ENCODE peak calls at places on chromosomes 16 and 17, in ten cellular contexts. V is iPS-NIHi11; G is heart right ventricle; P is ELR; O is upper lobe of left lung; Y is AG10803; I is fibroblast of the aortic adventitia; S is activated naive CD4-positive, alpha-beta T cell treated with Interleukin-2 at 50 U/mL for 16 hours; B is substantia nigra; E is neural crest cell. D is an unnamed sample.

GRCh38 chr16:361872-362701 is 8.3 kb downstream of the MRPL28 start:
- DNase-seq in E (peak), V (peak), P (peak), B (peak), S (peak), Y (peak), I (peak), O (peak), G (peak), D (peak)

GRCh38 chr16:57094911-57095310 is 2.5 kb downstream of the CPNE2 start:
- DNase-seq in O (no peak), I (no peak), G (no peak), V (no peak), S (no peak), P (no peak), E (no peak), B (no peak), Y (no peak), D (no peak)

GRCh38 chr16:30377812-30378235 is 3.2 kb downstream of the MYL11 start:
- DNase-seq in B (peak), P (peak), Y (peak), S (peak), V (peak), O (peak), G (peak), E (peak), I (peak), D (peak)

GRCh38 chr17:28948873-28949184 is 2.5 kb downstream of the PHF12 start:
- DNase-seq in G (no peak), S (no peak), B (no peak), E (no peak), V (peak), O (no peak), Y (no peak), P (no peak), I (no peak), D (peak)

GRCh38 chr16:26240807-26241206 is 549.0 kb downstream of the HS3ST4 start:
- DNase-seq in V (no peak), I (no peak), P (no peak), E (no peak), Y (no peak), G (no peak), O (no peak), S (no peak), B (no peak), D (no peak)

GRCh38 chr16:13150181-13150885 is 248.9 kb downstream of the SHISA9 start:
- DNase-seq in P (no peak), E (no peak), B (no peak), S (no peak), O (no peak), I (no peak), V (no peak), Y (no peak), G (no peak), D (no peak)

GRCh38 chr16:67657751-67658518 is 2.1 kb downstream of the ACD start:
- DNase-seq in V (no peak), G (no peak), B (no peak), E (no peak), I (no peak), O (peak), S (no peak), Y (no peak), P (no peak), D (no peak)

GRCh38 chr16:15043344-15043743 is 12.5 kb downstream of the NTAN1 start:
- DNase-seq in B (no peak), P (peak), S (no peak), G (no peak), E (no peak), Y (peak), O (no peak), I (no peak), V (no peak), D (no peak)

GRCh38 chr16:56583351-56583910 is 5.9 kb upstream of the MT3 start:
- DNase-seq in V (no peak), P (no peak), S (no peak), Y (no peak), I (no peak), B (no peak), O (no peak), G (no peak), E (no peak), D (no peak)

GRCh38 chr17:76736349-76737081 is 616 bp downstream of the SRSF2 start:
- DNase-seq in V (peak), G (peak), I (peak), S (peak), O (peak), B (peak), E (peak), P (peak), Y (peak), D (peak)

GRCh38 chr17:5237541-5238016 is 2.9 kb upstream of the SCIMP start:
- DNase-seq in E (peak), V (peak), Y (peak), G (peak), I (peak), S (peak), B (no peak), P (peak), O (no peak), D (no peak)

GRCh38 chr16:8355714-8356113 is 234.6 kb downstream of the TMEM114 start:
- DNase-seq in Y (no peak), B (no peak), V (peak), G (no peak), I (no peak), S (no peak), P (no peak), E (no peak), O (no peak), D (peak)

GRCh38 chr16:84519855-84520254 is 15.4 kb upstream of the MEAK7 start:
- DNase-seq in G (no peak), P (no peak), I (no peak), S (no peak), Y (no peak), O (no peak), V (no peak), B (no peak), E (no peak), D (no peak)

GRCh38 chr17:66438101-66438500 is 135.7 kb downstream of the PRKCA start:
- DNase-seq in I (no peak), G (no peak), B (no peak), O (no peak), P (no peak), V (no peak), E (no peak), Y (no peak), S (no peak), D (no peak)

GRCh38 chr17:41491476-41491875 is 1.8 kb upstream of the KRT36 start:
- DNase-seq in E (no peak), I (no peak), V (no peak), Y (no peak), S (no peak), P (no peak), B (no peak), O (no peak), G (no peak), D (no peak)

GRCh38 chr16:3999479-3999868 is 116.8 kb downstream of the ADCY9 start:
- DNase-seq in V (peak), G (peak), Y (peak), I (peak), P (peak), O (no peak), B (no peak), E (peak), S (no peak), D (no peak)

GRCh38 chr17:2710804-2711607 is 558 bp downstream of the CLUH start:
- DNase-seq in V (peak), S (peak), B (no peak), Y (no peak), G (no peak), I (no peak), E (no peak), P (peak), O (peak), D (no peak)

GRCh38 chr16:4358236-4358635 is 7.1 kb upstream of the PAM16 start:
- DNase-seq in G (no peak), B (no peak), I (no peak), S (no peak), P (no peak), V (no peak), Y (no peak), O (no peak), E (no peak), D (no peak)

GRCh38 chr17:13626703-13627102 is 25.0 kb upstream of the HS3ST3A1 start:
- DNase-seq in I (peak), P (peak), Y (peak), B (no peak), E (no peak), G (no peak), V (no peak), O (no peak), S (no peak), D (no peak)

GRCh38 chr16:49621240-49622083 is 234.4 kb downstream of the ZNF423 start:
- DNase-seq in G (no peak), V (no peak), E (no peak), Y (no peak), S (no peak), P (no peak), I (no peak), B (no peak), O (no peak), D (no peak)

GRCh38 chr17:64653985-64654355 is 8.1 kb downstream of the SMURF2 start:
- DNase-seq in S (no peak), E (no peak), V (no peak), I (peak), Y (no peak), P (peak), B (no peak), G (no peak), O (no peak), D (no peak)

GRCh38 chr17:44502598-44503079 is 567 bp downstream of the GPATCH8 start:
- DNase-seq in O (no peak), B (no peak), V (no peak), S (no peak), I (peak), E (no peak), G (no peak), P (peak), Y (no peak), D (no peak)

GRCh38 chr17:80296221-80296620 is 35.6 kb downstream of the RNF213 start:
- DNase-seq in E (no peak), Y (no peak), G (no peak), S (no peak), V (no peak), O (no peak), B (no peak), P (no peak), I (no peak), D (no peak)

GRCh38 chr16:78862022-78862421 is 738.5 kb downstream of the MAF start:
- DNase-seq in G (no peak), E (no peak), S (no peak), I (no peak), B (no peak), Y (no peak), O (no peak), P (no peak), V (no peak), D (no peak)

GRCh38 chr17:74196541-74197310 is 6.8 kb upstream of the RPL38 start:
- DNase-seq in V (no peak), I (no peak), B (no peak), E (no peak), P (no peak), S (no peak), G (no peak), Y (no peak), O (no peak), D (no peak)

GRCh38 chr17:14296511-14296910 is 4.4 kb upstream of the HS3ST3B1 start:
- DNase-seq in P (no peak), B (no peak), G (no peak), S (no peak), Y (no peak), I (no peak), V (no peak), E (no peak), O (no peak), D (no peak)

GRCh38 chr16:2190659-2191445 is 5.6 kb downstream of the CASKIN1 start:
- DNase-seq in S (no peak), I (no peak), E (no peak), B (no peak), V (no peak), P (no peak), G (no peak), O (peak), Y (no peak), D (no peak)

GRCh38 chr16:19173649-19174383 is 5.8 kb downstream of the SYT17 start:
- DNase-seq in P (no peak), V (no peak), G (no peak), B (no peak), I (no peak), E (no peak), O (no peak), Y (no peak), S (no peak), D (no peak)

GRCh38 chr16:62751218-62751617 is 715.0 kb upstream of the CDH8 start:
- DNase-seq in B (no peak), V (no peak), E (no peak), G (no peak), I (no peak), Y (no peak), O (no peak), P (no peak), S (no peak), D (no peak)

GRCh38 chr16:75726390-75726789 is at the start of gene CPHXL:
- DNase-seq in V (no peak), G (no peak), S (no peak), I (no peak), O (no peak), P (no peak), E (no peak), B (no peak), Y (no peak), D (no peak)

GRCh38 chr17:55272711-55273578 is 8.2 kb downstream of the HLF start:
- DNase-seq in O (no peak), S (no peak), G (no peak), P (no peak), Y (peak), I (no peak), B (no peak), E (no peak), V (no peak), D (no peak)

GRCh38 chr16:67648088-67648763 is 3.3 kb downstream of the CARMIL2 start:
- DNase-seq in P (no peak), Y (no peak), E (no peak), S (no peak), V (peak), I (no peak), O (peak), B (no peak), G (no peak), D (no peak)

GRCh38 chr16:84380405-84380804 is 12.1 kb downstream of the ATP2C2 start:
- DNase-seq in E (no peak), S (no peak), B (no peak), P (no peak), Y (no peak), I (no peak), V (no peak), O (no peak), G (no peak), D (no peak)

GRCh38 chr17:62713096-62713870 is 85.8 kb downstream of the MRC2 start:
- DNase-seq in Y (no peak), E (peak), I (no peak), G (no peak), O (no peak), S (no peak), B (no peak), V (no peak), P (no peak), D (no peak)